ENCODE peak calls at places on chromosomes 11 and 22, in four cellular contexts. N is activated effector memory CD4-positive, alpha-beta T cell treated with Interleukin-2 at 50 U/mL for 16 hours; O is T-helper 2 cell; V is HTR-8/SVneo. T is an unnamed sample.

GRCh38 chr11:123298488-123299447 is 103.7 kb upstream of the CLMP start:
- DNase-seq in N (no peak), O (no peak), V (no peak), T (no peak)

GRCh38 chr11:47399860-47400812 is 8.3 kb upstream of the SLC39A13 start:
- DNase-seq in N (peak), O (peak), V (peak), T (no peak)

GRCh38 chr11:10657308-10658271 is 36.0 kb downstream of the IRAG1 start:
- DNase-seq in N (no peak), O (no peak), V (peak), T (no peak)

GRCh38 chr11:90256404-90257157 is 33.7 kb upstream of the CHORDC1 start:
- DNase-seq in N (no peak), O (no peak), V (no peak), T (no peak)

GRCh38 chr22:37563153-37564081 is 3.1 kb downstream of the CDC42EP1 start:
- DNase-seq in N (no peak), O (no peak), V (peak), T (no peak)

GRCh38 chr11:125244166-125244565 is 79.6 kb downstream of the PKNOX2 start:
- DNase-seq in N (no peak), O (no peak), V (no peak), T (no peak)

GRCh38 chr22:22348127-22348814 is 103.7 kb downstream of the VPREB1 start:
- DNase-seq in N (no peak), O (no peak), V (no peak), T (no peak)

GRCh38 chr11:103035656-103036434 is 56.1 kb downstream of the DCUN1D5 start:
- DNase-seq in N (no peak), O (no peak), V (peak), T (no peak)

GRCh38 chr11:134472188-134472455 is 60.1 kb upstream of the B3GAT1 start:
- DNase-seq in N (no peak), O (no peak), V (no peak), T (no peak)

T was measured in T-cell.